ENCODE peak calls at places on chromosomes 7 and 10, in nine cellular contexts. Q, M, S, X, V, U, L, B and F are unnamed samples.

GRCh38 chr10:60848126-60848525 is 69.8 kb downstream of the CDK1 start:
- DNase-seq in Q (peak; percentile 33), M (no peak), S (no peak), X (no peak), V (no peak), U (no peak), L (no peak), B (no peak), F (no peak)

GRCh38 chr7:92517626-92518025 is 10.7 kb downstream of the PEX1 start:
- DNase-seq in Q (no peak), M (no peak), S (no peak), X (no peak), V (no peak), U (no peak), L (no peak), B (no peak), F (no peak)

GRCh38 chr10:59434463-59435326 is 72.3 kb upstream of the FAM13C start:
- DNase-seq in Q (no peak), M (no peak), S (no peak), X (no peak), V (no peak), U (no peak), L (no peak), B (no peak), F (no peak)

GRCh38 chr10:72435570-72435969 is 80.9 kb upstream of the DNAJB12 start:
- DNase-seq in Q (no peak), M (no peak), S (no peak), X (no peak), V (no peak), U (no peak), L (no peak), B (no peak), F (no peak)

GRCh38 chr7:37510043-37510634 is 61.5 kb upstream of the ELMO1 start:
- DNase-seq in Q (no peak), M (peak; percentile 4), S (peak; percentile 40), X (peak; percentile 25), V (no peak), U (no peak), L (peak; percentile 23), B (peak; percentile 22), F (peak; percentile 56)

GRCh38 chr10:61662794-61663259 is at the start of gene CABCOCO1:
- DNase-seq in Q (peak; percentile 84), M (no peak), S (peak; percentile 87), X (no peak), V (no peak), U (peak; percentile 47), L (no peak), B (no peak), F (peak; percentile 86)

GRCh38 chr10:17453035-17453376 is 1.4 kb downstream of the ST8SIA6 start:
- DNase-seq in Q (no peak), M (no peak), S (no peak), X (no peak), V (no peak), U (no peak), L (no peak), B (no peak), F (no peak)

GRCh38 chr10:26566525-26567348 is 128.6 kb downstream of the APBB1IP start:
- DNase-seq in Q (no peak), M (no peak), S (peak; percentile 60), X (no peak), V (no peak), U (no peak), L (peak; percentile 23), B (no peak), F (peak; percentile 84)

GRCh38 chr10:1683649-1684048 is 53.7 kb downstream of the ADARB2 start:
- DNase-seq in Q (no peak), M (no peak), S (no peak), X (no peak), V (no peak), U (no peak), L (no peak), B (no peak), F (no peak)

GRCh38 chr7:103964269-103964668 is 25.2 kb downstream of the RELN start:
- DNase-seq in Q (no peak), M (no peak), S (no peak), X (no peak), V (no peak), U (no peak), L (no peak), B (no peak), F (no peak)

GRCh38 chr10:78553792-78554191 is 515.0 kb upstream of the ZMIZ1 start:
- DNase-seq in Q (no peak), M (no peak), S (no peak), X (no peak), V (no peak), U (no peak), L (no peak), B (no peak), F (no peak)

GRCh38 chr7:143407296-143408246 is 1.1 kb downstream of the EPHA1 start:
- DNase-seq in Q (no peak), M (no peak), S (no peak), X (peak; percentile 55), V (no peak), U (no peak), L (no peak), B (no peak), F (no peak)
- TF ChIP-seq REST in Q (no peak), M (no peak), S (no peak), X (no peak), V (no peak), U (no peak), L (no peak), B (no peak), F (no peak)

DNA sequence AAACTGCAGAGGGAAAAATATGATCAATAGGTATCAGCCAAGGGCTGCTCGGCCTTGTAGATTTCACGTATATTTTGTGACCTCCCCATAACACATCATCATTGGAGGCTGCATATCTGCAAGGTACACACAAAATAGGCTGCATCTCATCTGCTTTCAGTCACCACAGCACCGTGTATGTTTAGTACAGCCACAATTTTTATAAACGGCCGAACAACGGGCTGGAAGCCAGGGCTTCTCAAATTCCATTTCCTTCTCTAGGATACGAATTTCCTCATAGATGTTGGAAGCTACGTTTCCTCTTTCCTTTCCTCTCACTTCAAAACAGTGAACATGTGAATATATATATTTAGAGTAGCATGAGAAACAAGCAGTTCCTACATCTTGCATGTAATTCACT is 20.2 kb upstream of the FOXK1 start:
- DNase-seq in Q (no peak), M (no peak), S (no peak), X (no peak), V (no peak), U (no peak), L (no peak), B (no peak), F (no peak)
- TF ChIP-seq REST in Q (no peak), M (no peak), S (no peak), X (no peak), V (no peak), U (no peak), L (no peak), B (no peak), F (no peak)

DNA sequence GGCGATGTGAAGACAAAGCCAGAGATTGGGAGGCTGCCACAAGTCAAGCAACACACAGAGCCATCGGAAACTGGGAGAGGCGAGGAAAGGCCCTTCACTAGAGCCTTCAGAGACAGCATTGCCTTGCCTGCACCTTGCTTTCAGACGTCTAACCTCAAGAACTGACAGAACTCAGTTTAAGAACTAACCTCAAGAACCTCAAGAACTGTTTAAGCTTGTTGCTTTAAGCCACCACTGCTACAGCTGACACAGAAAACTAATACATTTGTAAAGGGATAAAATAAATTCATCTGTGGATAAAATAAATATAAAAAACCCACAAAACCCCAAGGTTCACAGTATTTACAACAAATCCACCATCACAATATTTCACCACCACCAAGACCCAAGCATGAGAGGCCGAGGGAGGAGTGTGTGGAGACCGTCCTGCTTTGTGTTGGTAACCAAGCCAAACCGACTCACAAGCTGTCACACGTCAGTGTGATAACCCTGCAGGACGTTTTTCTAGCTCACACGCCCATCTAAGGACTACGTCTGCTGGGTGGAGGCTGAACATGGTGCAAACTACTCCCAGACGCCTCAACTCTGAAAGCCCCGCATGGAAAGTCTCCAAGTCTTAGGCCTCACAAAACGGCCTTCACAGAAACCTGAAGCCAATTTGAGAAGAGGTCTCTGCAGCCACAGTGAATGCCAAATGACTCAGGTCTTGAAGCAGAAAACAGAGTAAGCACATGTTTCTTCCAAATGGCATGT is 116.8 kb downstream of the ABLIM1 start:
- DNase-seq in Q (no peak), M (no peak), S (no peak), X (no peak), V (no peak), U (no peak), L (no peak), B (no peak), F (no peak)
- TF ChIP-seq REST in Q (no peak), M (no peak), S (no peak), X (no peak), V (no peak), U (no peak), L (no peak), B (no peak), F (no peak)

GRCh38 chr10:103193107-103193819 is at the start of gene NT5C2:
- DNase-seq in Q (peak; percentile 80), M (peak; percentile 40), S (peak; percentile 94), X (peak; percentile 71), V (no peak), U (peak; percentile 64), L (peak; percentile 81), B (no peak), F (peak; percentile 88)
- TF ChIP-seq REST in Q (no peak), M (no peak), S (no peak), X (no peak), V (no peak), U (no peak), L (no peak), B (no peak), F (no peak)